ENCODE peak calls at places on chromosomes 11 and 22, in ten cellular contexts. V is progenitor cell of endocrine pancreas; G is mammary epithelial cell; H is anterior cingulate cortex; C is lower leg skin; K is foreskin fibroblast; U is T-helper 2 cell; S is SJSA1; F is activated naive CD4-positive, alpha-beta T cell; R is BJ. I is an unnamed sample.
A peak's percentile ranks its signal among the peaks of the same experiment; 100 is the strongest.

GRCh38 chr11:114416441-114416928 is 16.0 kb downstream of the RBM7 start:
- DNase-seq in S (no peak), R (no peak), K (peak; percentile 22), G (peak; percentile 89), V (no peak), H (no peak), F (no peak), U (no peak), C (no peak), I (no peak)

GRCh38 chr22:47192106-47192650 is 429.7 kb downstream of the TBC1D22A start:
- DNase-seq in C (peak; percentile 83), F (no peak), K (no peak), V (no peak), R (no peak), S (no peak), G (no peak), H (no peak), U (no peak), I (no peak)

GRCh38 chr11:128463386-128463829 is 124.0 kb downstream of the ETS1 start:
- DNase-seq in S (no peak), H (no peak), K (peak; percentile 67), V (no peak), U (no peak), R (peak; percentile 50), C (no peak), F (no peak), G (no peak), I (no peak)

GRCh38 chr11:63609971-63610580 is 4.2 kb downstream of the PLAAT3 start:
- DNase-seq in K (no peak), C (peak; percentile 75), S (peak; percentile 62), F (no peak), H (no peak), V (no peak), R (no peak), U (no peak), G (no peak), I (no peak)

GRCh38 chr11:124793466-124794278 is 6.5 kb downstream of the MSANTD2 start:
- DNase-seq in S (no peak), R (no peak), U (no peak), C (no peak), V (no peak), F (no peak), K (peak; percentile 35), G (peak; percentile 35), H (no peak), I (no peak)

GRCh38 chr22:44583076-44583760 is 85.2 kb upstream of the RTL6 start:
- DNase-seq in C (peak; percentile 66), G (peak; percentile 10), F (no peak), U (no peak), H (no peak), V (no peak), S (peak; percentile 26), K (no peak), R (no peak), I (no peak)

GRCh38 chr22:39965749-39966148 is 5.6 kb downstream of the TMA7B start:
- DNase-seq in C (no peak), V (no peak), G (no peak), H (no peak), R (no peak), U (no peak), S (no peak), K (no peak), F (no peak), I (no peak)

GRCh38 chr11:87926250-87926970 is 248.8 kb downstream of the RAB38 start:
- DNase-seq in C (no peak), R (peak; percentile 62), U (no peak), V (no peak), H (no peak), S (no peak), K (peak; percentile 56), G (peak; percentile 80), F (no peak), I (peak; percentile 84)

GRCh38 chr11:110049501-110050200 is 43.5 kb upstream of the ZC3H12C start:
- DNase-seq in S (no peak), R (no peak), K (no peak), U (no peak), C (no peak), V (no peak), G (no peak), F (no peak), H (no peak), I (no peak)

GRCh38 chr22:29912605-29913398 is 29.8 kb downstream of the MTMR3 start:
- DNase-seq in K (peak; percentile 76), C (no peak), R (peak; percentile 26), H (no peak), G (peak; percentile 35), F (no peak), V (no peak), S (no peak), U (no peak), I (peak; percentile 38)

GRCh38 chr22:29030016-29030617 is 31.5 kb downstream of the C22orf31 start:
- DNase-seq in R (no peak), C (no peak), S (no peak), F (no peak), H (no peak), V (no peak), G (peak; percentile 94), U (no peak), K (no peak), I (no peak)

GRCh38 chr22:27331526-27332281 is 469.9 kb downstream of the MN1 start:
- DNase-seq in C (peak; percentile 88), G (no peak), S (no peak), H (peak; percentile 65), V (peak; percentile 18), R (no peak), U (no peak), F (no peak), K (peak; percentile 16), I (no peak)

GRCh38 chr22:39622881-39623367 is 52.4 kb downstream of the CACNA1I start:
- DNase-seq in U (peak; percentile 48), F (peak; percentile 46), K (no peak), H (no peak), G (peak; percentile 11), S (peak; percentile 65), R (no peak), V (peak; percentile 63), C (no peak), I (no peak)

GRCh38 chr11:21783954-21784353 is 408.9 kb upstream of the ANO5 start:
- DNase-seq in K (no peak), C (no peak), U (no peak), F (no peak), V (no peak), G (no peak), S (no peak), R (no peak), H (no peak), I (no peak)

GRCh38 chr22:42396621-42397331 is 35.4 kb downstream of the NFAM1 start:
- DNase-seq in V (no peak), C (no peak), R (no peak), U (no peak), S (no peak), G (peak; percentile 19), F (no peak), K (no peak), H (no peak), I (no peak)

GRCh38 chr11:119863811-119864601 is 135.0 kb upstream of the NECTIN1 start:
- DNase-seq in H (no peak), U (no peak), S (no peak), K (no peak), G (no peak), F (no peak), C (no peak), R (no peak), V (no peak), I (no peak)

GRCh38 chr11:31827458-31828206 is 16.5 kb upstream of the PAX6 start:
- DNase-seq in C (no peak), F (no peak), R (no peak), V (no peak), S (no peak), U (no peak), H (no peak), G (no peak), K (no peak), I (no peak)

GRCh38 chr11:113114452-113115027 is 153.3 kb downstream of the NCAM1 start:
- DNase-seq in K (peak; percentile 36), H (peak; percentile 81), S (peak; percentile 53), C (no peak), G (peak; percentile 49), R (no peak), U (no peak), V (peak; percentile 35), F (no peak), I (no peak)

GRCh38 chr22:50274311-50274710 is 4.1 kb upstream of the MAPK11 start:
- DNase-seq in H (peak; percentile 72), K (no peak), F (no peak), R (no peak), G (no peak), U (no peak), V (no peak), S (no peak), C (no peak), I (no peak)

GRCh38 chr11:94139421-94139820 is 10.8 kb downstream of the PANX1 start:
- DNase-seq in C (no peak), K (no peak), G (no peak), H (no peak), U (no peak), F (no peak), V (no peak), S (no peak), R (no peak), I (no peak)

GRCh38 chr22:26949193-26949592 is 291.8 kb downstream of the MIAT start:
- DNase-seq in R (no peak), G (peak; percentile 11), U (no peak), C (peak; percentile 60), S (peak; percentile 51), V (peak; percentile 39), F (no peak), K (peak; percentile 4), H (no peak), I (no peak)

GRCh38 chr11:78838417-78838816 is 263.8 kb upstream of the NARS2 start:
- DNase-seq in F (no peak), K (no peak), S (no peak), R (no peak), U (no peak), H (no peak), C (no peak), V (no peak), G (no peak), I (no peak)

GRCh38 chr22:47599753-47600152 is 837.3 kb downstream of the TBC1D22A start:
- DNase-seq in K (no peak), C (peak; percentile 62), G (no peak), H (no peak), S (peak; percentile 27), V (no peak), F (no peak), U (no peak), R (no peak), I (no peak)

GRCh38 chr11:66338276-66339162 is 2.3 kb upstream of the RIN1 start:
- DNase-seq in U (no peak), S (no peak), R (no peak), G (no peak), C (peak; percentile 85), V (no peak), H (no peak), K (no peak), F (no peak), I (no peak)

GRCh38 chr11:93850585-93851018 is at the start of gene VSTM5:
- DNase-seq in V (no peak), C (no peak), K (no peak), H (no peak), G (no peak), U (no peak), F (no peak), R (no peak), S (no peak), I (no peak)

GRCh38 chr22:29947410-29948387 is 64.7 kb downstream of the MTMR3 start:
- DNase-seq in U (no peak), V (no peak), K (peak; percentile 23), R (no peak), C (no peak), G (no peak), S (no peak), F (no peak), H (no peak), I (no peak)

GRCh38 chr11:7469351-7469865 is 15.9 kb upstream of the OLFML1 start:
- DNase-seq in V (no peak), U (no peak), K (no peak), C (no peak), F (no peak), R (no peak), S (no peak), G (no peak), H (no peak), I (no peak)